ENCODE peak calls at places on chromosomes 2 and 18, in seven cellular contexts. Q is SJSA1; M is effector memory CD8-positive, alpha-beta T cell; O is occipital lobe; Z is PC-9; A is NCI-H1694; V is SW 1271. R is an unnamed sample.

GRCh38 chr2:207478572-207478971 is 51.2 kb upstream of the CREB1 start:
- DNase-seq in M (no peak), Z (no peak), Q (no peak), A (no peak), V (no peak), O (no peak), R (no peak)

GRCh38 chr2:235551965-235552364 is 58.1 kb downstream of the AGAP1 start:
- DNase-seq in O (no peak), V (peak; percentile 65), Q (peak; percentile 57), Z (peak; percentile 82), M (no peak), A (peak; percentile 55), R (no peak)

GRCh38 chr2:220969348-220969747 is 602.8 kb downstream of the EPHA4 start:
- DNase-seq in Q (no peak), M (no peak), V (no peak), O (no peak), A (no peak), Z (no peak), R (no peak)

GRCh38 chr2:169330555-169330889 is 31.8 kb downstream of the LRP2 start:
- DNase-seq in V (no peak), M (no peak), A (no peak), Z (no peak), O (no peak), Q (no peak), R (no peak)

GRCh38 chr18:5452943-5453342 is 90.9 kb downstream of the EPB41L3 start:
- DNase-seq in V (no peak), Q (no peak), O (no peak), A (no peak), M (no peak), Z (no peak), R (no peak)

GRCh38 chr2:158366342-158366741 is 90.2 kb downstream of the CCDC148 start:
- DNase-seq in Z (no peak), V (no peak), Q (no peak), M (no peak), A (no peak), O (no peak), R (no peak)

GRCh38 chr2:69366-70344 is 23.4 kb upstream of the FAM110C start:
- DNase-seq in Z (peak; percentile 68), O (no peak), V (no peak), A (no peak), M (no peak), Q (no peak), R (no peak)

GRCh38 chr2:73859721-73860586 is 31.2 kb downstream of the STAMBP start:
- DNase-seq in Z (peak; percentile 63), Q (peak; percentile 52), A (no peak), M (no peak), V (peak; percentile 58), O (no peak), R (no peak)

GRCh38 chr2:36785179-36785795 is 88.8 kb downstream of the VIT start:
- DNase-seq in V (peak; percentile 61), A (peak; percentile 57), Q (no peak), O (no peak), M (peak; percentile 61), Z (peak; percentile 66), R (peak; percentile 68)

GRCh38 chr2:31523871-31524492 is 56.8 kb downstream of the SRD5A2 start:
- DNase-seq in V (peak; percentile 53), Z (peak; percentile 42), A (peak; percentile 46), Q (peak; percentile 55), M (peak; percentile 45), O (no peak), R (peak; percentile 56)

GRCh38 chr2:70936979-70937811 is 1.5 kb downstream of the ATP6V1B1 start:
- DNase-seq in O (no peak), Q (peak; percentile 29), Z (peak; percentile 59), V (no peak), M (no peak), A (no peak), R (no peak)

GRCh38 chr2:39646267-39646666 is 19.4 kb upstream of the TMEM178A start:
- DNase-seq in V (no peak), A (no peak), O (no peak), M (no peak), Q (no peak), Z (no peak), R (no peak)

GRCh38 chr2:233056961-233057605 is 3.1 kb upstream of the INPP5D start:
- DNase-seq in V (no peak), A (no peak), M (no peak), Q (no peak), Z (no peak), O (no peak), R (no peak)

GRCh38 chr2:1491751-1492150 is 78.5 kb downstream of the TPO start:
- DNase-seq in M (no peak), Z (no peak), A (no peak), Q (peak; percentile 35), O (no peak), V (no peak), R (no peak)

GRCh38 chr2:24491626-24492282 is 700 bp downstream of the NCOA1 start:
- DNase-seq in V (peak; percentile 27), O (peak; percentile 43), A (peak; percentile 64), Q (peak; percentile 49), M (peak; percentile 53), Z (no peak), R (no peak)

R was measured in KG1.